ENCODE peak calls at places on chromosomes 16 and 17, in six cellular contexts. W is H1; X is CD8-positive, alpha-beta T cell; Q is lower lobe of right lung; T is CD4-positive, alpha-beta memory T cell; H is thoracic aorta. U is an unnamed sample.

GRCh38 chr17:64393000-64393402 is 2.3 kb upstream of the PECAM1 start:
- DNase-seq in W (no peak), X (peak), Q (no peak), T (no peak), H (no peak), U (no peak)

GRCh38 chr16:54282202-54282922 is 4.2 kb downstream of the IRX3 start:
- DNase-seq in W (no peak), X (no peak), Q (peak), T (no peak), H (no peak), U (no peak)

GRCh38 chr17:48328457-48328856 is 101.6 kb downstream of the SKAP1 start:
- DNase-seq in W (no peak), X (no peak), Q (no peak), T (no peak), H (no peak), U (no peak)

GRCh38 chr16:49003022-49003421 is 278.6 kb downstream of the CBLN1 start:
- DNase-seq in W (no peak), X (no peak), Q (no peak), T (no peak), H (no peak), U (no peak)

GRCh38 chr17:3635474-3636153 is 436 bp downstream of the SHPK start:
- DNase-seq in W (no peak), X (no peak), Q (no peak), T (no peak), H (no peak), U (no peak)

GRCh38 chr17:7002288-7003047 is 6.6 kb downstream of the ALOX12 start:
- DNase-seq in W (no peak), X (no peak), Q (no peak), T (no peak), H (no peak), U (no peak)

GRCh38 chr17:41891135-41892065 is 26.2 kb upstream of the KLHL11 start:
- DNase-seq in W (no peak), X (no peak), Q (no peak), T (no peak), H (no peak), U (no peak)

GRCh38 chr16:66248096-66248495 is 118.4 kb upstream of the CDH5 start:
- DNase-seq in W (no peak), X (no peak), Q (no peak), T (no peak), H (no peak), U (no peak)

GRCh38 chr17:40019140-40019991 is 4.1 kb downstream of the CSF3 start:
- DNase-seq in W (no peak), X (no peak), Q (no peak), T (no peak), H (no peak), U (no peak)

GRCh38 chr16:565420-566330 is 1.1 kb upstream of the NHLRC4 start:
- DNase-seq in W (no peak), X (no peak), Q (no peak), T (no peak), H (no peak), U (no peak)

GRCh38 chr17:77681820-77682219 is 276.7 kb upstream of the TNRC6C start:
- DNase-seq in W (no peak), X (no peak), Q (no peak), T (no peak), H (no peak), U (no peak)

GRCh38 chr16:25699069-25699468 is 7.3 kb downstream of the HS3ST4 start:
- DNase-seq in W (no peak), X (no peak), Q (no peak), T (no peak), H (no peak), U (no peak)

GRCh38 chr17:48160177-48160967 is 52.8 kb downstream of the SNX11 start:
- DNase-seq in W (peak), X (no peak), Q (no peak), T (no peak), H (no peak), U (no peak)

GRCh38 chr17:54426287-54426886 is 474.3 kb upstream of the TOM1L1 start:
- DNase-seq in W (no peak), X (no peak), Q (no peak), T (no peak), H (no peak), U (no peak)

GRCh38 chr17:83080641-83081560 is 1.5 kb downstream of the METRNL start:
- DNase-seq in W (no peak), X (no peak), Q (peak), T (peak), H (no peak), U (no peak)

GRCh38 chr16:87703071-87703470 is 62.7 kb downstream of the KLHDC4 start:
- DNase-seq in W (no peak), X (no peak), Q (no peak), T (no peak), H (no peak), U (no peak)
- H3K4me3 ChIP-seq in W (no peak), X (no peak), Q (no peak), T (no peak), H (no peak), U (no peak)

GRCh38 chr16:19899605-19899955 is 14.9 kb upstream of the GPRC5B start:
- DNase-seq in W (no peak), X (no peak), Q (no peak), T (no peak), H (no peak), U (no peak)

GRCh38 chr16:19900590-19900989 is 15.9 kb upstream of the GPRC5B start:
- DNase-seq in W (no peak), X (no peak), Q (no peak), T (no peak), H (no peak), U (no peak)

GRCh38 chr16:19898924-19899604 is 14.4 kb upstream of the GPRC5B start:
- DNase-seq in W (no peak), X (no peak), Q (no peak), T (peak), H (no peak), U (no peak)

GRCh38 chr16:19896951-19897350 is 12.3 kb upstream of the GPRC5B start:
- DNase-seq in W (no peak), X (no peak), Q (no peak), T (no peak), H (no peak), U (no peak)

GRCh38 chr16:19898166-19898565 is 13.5 kb upstream of the GPRC5B start:
- DNase-seq in W (no peak), X (no peak), Q (no peak), T (no peak), H (no peak), U (no peak)
- H3K4me3 ChIP-seq in W (no peak), X (no peak), Q (no peak), T (no peak), H (no peak), U (no peak)

GRCh38 chr16:24098896-24099295 is 157.2 kb upstream of the CACNG3 start:
- DNase-seq in W (no peak), X (no peak), Q (no peak), T (no peak), H (no peak), U (no peak)
- H3K4me3 ChIP-seq in W (no peak), X (no peak), Q (no peak), T (no peak), H (no peak), U (no peak)

GRCh38 chr17:57622886-57623433 is 122.1 kb downstream of the CCDC182 start:
- DNase-seq in W (no peak), X (no peak), Q (no peak), T (no peak), H (no peak), U (peak)

GRCh38 chr17:57624390-57624789 is 120.7 kb downstream of the CCDC182 start:
- DNase-seq in W (no peak), X (no peak), Q (no peak), T (no peak), H (no peak), U (peak)

GRCh38 chr17:57623620-57624019 is 121.5 kb downstream of the CCDC182 start:
- DNase-seq in W (no peak), X (no peak), Q (no peak), T (no peak), H (no peak), U (no peak)

GRCh38 chr17:57620576-57620975 is 124.5 kb downstream of the CCDC182 start:
- DNase-seq in W (no peak), X (no peak), Q (no peak), T (no peak), H (no peak), U (no peak)

DNA sequence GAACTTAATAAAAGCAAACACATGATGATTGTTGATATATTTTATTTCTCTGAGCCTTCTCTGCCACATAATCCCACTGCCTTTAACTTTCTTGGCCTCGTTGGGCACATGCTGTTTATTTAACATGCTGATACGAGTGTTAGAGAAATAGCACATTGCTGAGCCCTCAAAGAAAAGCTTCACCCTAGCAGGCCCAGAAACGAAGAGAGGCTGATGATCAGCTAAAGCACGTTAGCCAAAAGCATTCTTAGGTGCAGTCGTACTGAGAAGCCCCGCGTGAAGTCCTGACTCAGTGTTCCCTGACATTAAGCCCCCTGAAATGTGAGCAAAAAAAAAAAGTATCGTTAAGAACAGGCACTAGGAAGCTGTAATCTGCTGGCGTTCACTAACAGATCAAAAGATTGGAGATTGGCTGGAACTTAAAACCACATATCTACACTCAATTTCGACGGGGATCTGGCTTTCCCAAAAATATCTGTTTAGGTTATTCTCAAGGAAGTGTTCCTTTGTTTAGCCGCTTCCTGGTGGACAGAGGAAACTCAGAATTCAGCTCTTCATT is 122.7 kb downstream of the CCDC182 start:
- DNase-seq in W (no peak), X (no peak), Q (no peak), T (no peak), H (no peak), U (no peak)
- H3K4me3 ChIP-seq in W (no peak), X (no peak), Q (no peak), T (no peak), H (no peak), U (no peak)

GRCh38 chr16:56649820-56650219 is 1.9 kb upstream of the MT1B start:
- DNase-seq in W (no peak), X (no peak), Q (no peak), T (no peak), H (no peak), U (no peak)
- H3K4me3 ChIP-seq in W (no peak), X (no peak), Q (no peak), T (no peak), H (no peak), U (no peak)

GRCh38 chr17:5047446-5047845 is 12.2 kb upstream of the SLC52A1 start:
- DNase-seq in W (no peak), X (no peak), Q (no peak), T (no peak), H (no peak), U (no peak)

GRCh38 chr17:5045496-5045895 is 10.3 kb upstream of the SLC52A1 start:
- DNase-seq in W (no peak), X (no peak), Q (no peak), T (peak), H (no peak), U (no peak)

GRCh38 chr17:5055543-5055942 is 20.3 kb upstream of the SLC52A1 start:
- DNase-seq in W (no peak), X (no peak), Q (no peak), T (no peak), H (no peak), U (no peak)

GRCh38 chr17:5049314-5049819 is 14.1 kb upstream of the SLC52A1 start:
- DNase-seq in W (no peak), X (peak), Q (no peak), T (peak), H (no peak), U (no peak)

GRCh38 chr17:5050281-5050680 is 15.1 kb upstream of the SLC52A1 start:
- DNase-seq in W (no peak), X (no peak), Q (no peak), T (no peak), H (no peak), U (no peak)
- H3K4me3 ChIP-seq in W (no peak), X (no peak), Q (no peak), T (no peak), H (no peak), U (no peak)

GRCh38 chr17:385836-386144 is 33.2 kb upstream of the RPH3AL start:
- DNase-seq in W (no peak), X (no peak), Q (no peak), T (no peak), H (no peak), U (no peak)

GRCh38 chr17:385195-385835 is 32.7 kb upstream of the RPH3AL start:
- DNase-seq in W (no peak), X (no peak), Q (peak), T (no peak), H (no peak), U (no peak)

GRCh38 chr17:386145-386876 is 33.7 kb upstream of the RPH3AL start:
- DNase-seq in W (no peak), X (peak), Q (peak), T (peak), H (no peak), U (no peak)

GRCh38 chr17:383771-384621 is 31.4 kb upstream of the RPH3AL start:
- DNase-seq in W (no peak), X (no peak), Q (no peak), T (no peak), H (no peak), U (no peak)

DNA sequence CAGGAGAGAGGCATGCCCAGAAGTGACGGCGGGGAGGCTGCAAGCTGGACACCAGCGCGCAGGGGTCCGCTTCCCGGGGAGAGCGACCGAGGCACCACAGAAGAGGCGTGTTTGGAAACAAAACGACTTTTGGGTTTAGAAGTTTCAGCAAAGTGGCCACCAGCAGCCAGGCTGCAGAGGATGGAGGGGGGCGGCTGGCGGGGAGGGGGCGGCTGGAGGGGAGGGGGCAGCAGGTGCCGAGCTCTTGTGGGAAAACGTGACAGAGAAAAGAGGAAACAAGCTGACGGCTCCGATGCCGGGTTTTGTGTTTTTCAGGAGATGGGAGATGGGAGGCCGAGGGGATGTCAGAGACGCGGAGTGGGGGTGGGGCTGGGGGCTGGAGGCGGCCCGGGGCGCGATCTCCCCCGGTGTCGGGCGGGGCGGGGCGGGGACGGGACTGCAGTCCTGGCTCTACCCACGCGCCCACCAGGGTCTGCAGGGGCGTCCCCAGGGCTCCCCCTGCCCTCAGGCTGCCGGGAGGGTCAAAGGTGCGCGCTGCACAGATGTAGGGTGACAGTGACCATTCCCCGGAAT is 32.1 kb upstream of the RPH3AL start:
- DNase-seq in W (no peak), X (no peak), Q (no peak), T (no peak), H (no peak), U (no peak)
- H3K4me3 ChIP-seq in W (peak), X (peak), Q (peak), T (no peak), H (peak), U (peak)

GRCh38 chr16:67968440-67969285 is at the start of gene SLC12A4:
- DNase-seq in W (no peak), X (peak), Q (peak), T (peak), H (peak), U (no peak)

GRCh38 chr16:67967183-67967955 is 1.1 kb downstream of the SLC12A4 start:
- DNase-seq in W (no peak), X (peak), Q (no peak), T (peak), H (no peak), U (no peak)

GRCh38 chr16:67966549-67967182 is 1.8 kb downstream of the SLC12A4 start:
- DNase-seq in W (no peak), X (no peak), Q (no peak), T (no peak), H (no peak), U (no peak)

GRCh38 chr16:67969286-67970039 is 1.0 kb upstream of the SLC12A4 start:
- DNase-seq in W (no peak), X (no peak), Q (no peak), T (no peak), H (no peak), U (no peak)

GRCh38 chr16:67967956-67968439 is 439 bp downstream of the SLC12A4 start:
- DNase-seq in W (no peak), X (no peak), Q (no peak), T (peak), H (no peak), U (no peak)
- H3K4me3 ChIP-seq in W (peak), X (peak), Q (peak), T (peak), H (peak), U (peak)

GRCh38 chr17:80452173-80452915 is 24.1 kb downstream of the NPTX1 start:
- DNase-seq in W (no peak), X (no peak), Q (no peak), T (no peak), H (no peak), U (no peak)

GRCh38 chr17:80455328-80455710 is 21.1 kb downstream of the NPTX1 start:
- DNase-seq in W (no peak), X (no peak), Q (no peak), T (no peak), H (no peak), U (no peak)

GRCh38 chr17:80453980-80454556 is 22.3 kb downstream of the NPTX1 start:
- DNase-seq in W (no peak), X (no peak), Q (no peak), T (no peak), H (no peak), U (no peak)

GRCh38 chr17:80454557-80455327 is 21.7 kb downstream of the NPTX1 start:
- DNase-seq in W (peak), X (peak), Q (peak), T (peak), H (peak), U (peak)

GRCh38 chr17:80453126-80453979 is 23.1 kb downstream of the NPTX1 start:
- DNase-seq in W (no peak), X (no peak), Q (no peak), T (no peak), H (no peak), U (no peak)
- H3K4me3 ChIP-seq in W (no peak), X (no peak), Q (peak), T (peak), H (peak), U (no peak)

GRCh38 chr17:78694805-78695531 is 87.1 kb downstream of the CYTH1 start:
- DNase-seq in W (no peak), X (no peak), Q (no peak), T (no peak), H (no peak), U (no peak)

GRCh38 chr17:78697122-78697845 is 84.8 kb downstream of the CYTH1 start:
- DNase-seq in W (no peak), X (no peak), Q (no peak), T (no peak), H (no peak), U (no peak)

GRCh38 chr17:78693346-78694083 is 88.6 kb downstream of the CYTH1 start:
- DNase-seq in W (no peak), X (no peak), Q (no peak), T (no peak), H (no peak), U (no peak)

GRCh38 chr17:78697846-78698343 is 84.2 kb downstream of the CYTH1 start:
- DNase-seq in W (no peak), X (no peak), Q (no peak), T (no peak), H (no peak), U (no peak)

DNA sequence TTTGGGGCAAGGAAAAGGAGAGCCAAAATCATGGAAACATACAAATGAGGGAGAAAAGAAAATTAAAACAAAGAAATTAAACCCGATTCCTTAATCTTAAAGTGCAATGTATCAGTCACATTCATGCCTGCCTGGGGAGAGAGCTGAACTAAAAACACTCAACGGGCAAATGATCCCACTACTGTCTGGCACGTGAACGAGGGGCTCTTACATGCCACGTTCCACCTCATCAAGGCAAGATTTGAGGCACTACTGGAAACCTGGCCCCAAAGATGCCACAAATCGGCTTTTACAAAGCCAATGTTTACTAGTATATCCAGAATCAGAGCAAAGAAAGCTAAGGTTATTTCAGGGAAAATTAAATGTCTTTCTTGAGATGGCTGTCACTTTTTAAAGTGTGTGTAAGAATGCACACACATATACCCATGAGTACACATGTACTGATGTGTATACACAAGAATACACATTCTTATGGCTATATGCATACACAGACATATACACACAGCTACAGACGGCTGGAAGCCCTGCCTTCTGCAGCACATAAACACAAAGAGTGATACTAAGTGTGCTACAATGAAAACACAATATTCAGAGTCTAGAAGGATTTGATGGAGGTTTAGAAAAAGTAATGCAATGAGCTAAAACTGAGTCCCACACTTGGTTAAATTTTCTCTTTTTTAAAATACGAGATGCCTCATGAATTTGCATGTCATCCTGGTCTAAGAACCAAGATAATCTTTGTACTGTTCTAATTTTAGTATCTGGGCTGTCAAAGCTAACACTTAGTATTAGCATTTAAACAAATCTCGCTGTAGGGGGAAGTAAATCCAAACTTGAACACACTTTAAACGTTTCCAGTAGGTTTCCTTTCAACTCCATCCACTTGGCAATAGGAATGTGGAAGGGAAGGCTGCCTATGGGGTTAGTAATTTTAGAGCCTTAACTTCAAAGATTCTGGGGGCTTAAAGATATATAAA is 85.8 kb downstream of the CYTH1 start:
- DNase-seq in W (no peak), X (no peak), Q (no peak), T (no peak), H (no peak), U (no peak)
- H3K4me3 ChIP-seq in W (no peak), X (no peak), Q (no peak), T (no peak), H (no peak), U (no peak)

U was measured in kidney epithelial cell.